ENCODE peak calls at places on chromosome 13, in four cellular contexts. One of them, this sample, is unnamed.

GRCh38 chr13:113083402-113084061 is 22.1 kb upstream of the F7 start:
- DNase-seq in coronary artery: no peak
- DNase-seq in A549: peak
- DNase-seq in HFFc6: no peak
- DNase-seq in this sample: no peak

GRCh38 chr13:114116734-114117133 is 15.7 kb downstream of the RASA3 start:
- DNase-seq in HFFc6: no peak
- DNase-seq in A549: no peak
- DNase-seq in coronary artery: no peak
- DNase-seq in this sample: no peak

GRCh38 chr13:98092888-98093287 is 50.0 kb upstream of the FARP1 start:
- DNase-seq in coronary artery: no peak
- DNase-seq in A549: no peak
- DNase-seq in HFFc6: no peak
- DNase-seq in this sample: no peak

GRCh38 chr13:108919036-108919907 is 289.9 kb downstream of the MYO16 start:
- DNase-seq in A549: peak
- DNase-seq in HFFc6: no peak
- DNase-seq in coronary artery: no peak
- DNase-seq in this sample: no peak

GRCh38 chr13:41428155-41428554 is 29.2 kb upstream of the RGCC start:
- DNase-seq in A549: no peak
- DNase-seq in coronary artery: no peak
- DNase-seq in HFFc6: no peak
- DNase-seq in this sample: no peak

GRCh38 chr13:79779061-79779460 is 298.1 kb downstream of the NDFIP2 start:
- DNase-seq in HFFc6: no peak
- DNase-seq in A549: no peak
- DNase-seq in coronary artery: no peak
- DNase-seq in this sample: no peak

GRCh38 chr13:91142572-91142971 is 204.9 kb upstream of the MIR17HG start:
- DNase-seq in HFFc6: no peak
- DNase-seq in A549: peak
- DNase-seq in coronary artery: no peak
- DNase-seq in this sample: no peak

GRCh38 chr13:113903361-113903760 is 39.5 kb upstream of the GAS6 start:
- DNase-seq in A549: no peak
- DNase-seq in HFFc6: peak
- DNase-seq in coronary artery: peak
- DNase-seq in this sample: no peak

GRCh38 chr13:46507978-46508377 is 45.0 kb upstream of the LRCH1 start:
- DNase-seq in HFFc6: no peak
- DNase-seq in coronary artery: no peak
- DNase-seq in A549: no peak
- DNase-seq in this sample: no peak

GRCh38 chr13:35478384-35479222 is 2.1 kb upstream of the MAB21L1 start:
- DNase-seq in A549: no peak
- DNase-seq in coronary artery: no peak
- DNase-seq in HFFc6: no peak
- DNase-seq in this sample: no peak

GRCh38 chr13:30905932-30906383 is at the start of gene MEDAG:
- DNase-seq in A549: no peak
- DNase-seq in coronary artery: peak
- DNase-seq in HFFc6: no peak
- DNase-seq in this sample: no peak

GRCh38 chr13:47146991-47147783 is 250.3 kb upstream of the HTR2A start:
- DNase-seq in coronary artery: no peak
- DNase-seq in A549: no peak
- DNase-seq in HFFc6: no peak
- DNase-seq in this sample: no peak

GRCh38 chr13:97202761-97203160 is 19.4 kb upstream of the MBNL2 start:
- DNase-seq in HFFc6: no peak
- DNase-seq in A549: no peak
- DNase-seq in coronary artery: no peak
- DNase-seq in this sample: no peak

GRCh38 chr13:92407858-92408257 is 818.7 kb upstream of the GPC6 start:
- DNase-seq in coronary artery: no peak
- DNase-seq in HFFc6: no peak
- DNase-seq in A549: no peak
- DNase-seq in this sample: no peak

GRCh38 chr13:69857188-69857821 is 250.3 kb upstream of the ATXN8OS start:
- DNase-seq in A549: peak
- DNase-seq in HFFc6: peak
- DNase-seq in coronary artery: no peak
- DNase-seq in this sample: no peak

GRCh38 chr13:63381078-63381859 is 1965.6 kb upstream of the PCDH20 start:
- DNase-seq in coronary artery: no peak
- DNase-seq in HFFc6: no peak
- DNase-seq in A549: no peak
- DNase-seq in this sample: no peak

GRCh38 chr13:98548230-98548629 is 28.7 kb downstream of the STK24 start:
- DNase-seq in coronary artery: no peak
- DNase-seq in HFFc6: no peak
- DNase-seq in A549: no peak
- DNase-seq in this sample: no peak

GRCh38 chr13:33022986-33023385 is 6.8 kb downstream of the KL start:
- DNase-seq in coronary artery: no peak
- DNase-seq in HFFc6: no peak
- DNase-seq in A549: no peak
- DNase-seq in this sample: no peak

GRCh38 chr13:84239032-84239431 is 356.8 kb upstream of the SLITRK1 start:
- DNase-seq in A549: no peak
- DNase-seq in HFFc6: no peak
- DNase-seq in coronary artery: no peak
- DNase-seq in this sample: no peak

DNA sequence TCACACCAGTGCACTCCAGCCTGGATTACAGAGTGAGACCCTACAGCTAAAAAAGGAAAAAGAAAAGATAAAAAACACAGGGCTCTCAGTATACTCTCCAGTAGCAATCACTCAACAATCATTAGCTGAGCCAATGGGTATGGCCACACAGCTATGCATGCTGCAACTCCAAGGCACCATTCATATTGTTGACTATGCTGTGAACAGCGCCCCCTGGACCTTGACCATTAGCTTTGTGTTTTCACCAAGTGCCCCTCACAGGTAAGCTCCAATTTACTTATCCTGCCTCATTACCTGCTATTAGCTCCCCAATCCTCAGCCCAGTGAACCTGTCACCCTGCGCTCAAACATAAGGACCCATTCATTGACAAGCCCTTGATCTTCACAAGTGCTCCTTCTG is 35.8 kb downstream of the ZIC5 start:
- DNase-seq in HFFc6: no peak
- DNase-seq in A549: no peak
- DNase-seq in coronary artery: no peak
- DNase-seq in this sample: no peak
- TF ChIP-seq CTCF in HFFc6: peak
- TF ChIP-seq CTCF in A549: no peak
- TF ChIP-seq CTCF in coronary artery: no peak
- TF ChIP-seq CTCF in this sample: no peak

DNA sequence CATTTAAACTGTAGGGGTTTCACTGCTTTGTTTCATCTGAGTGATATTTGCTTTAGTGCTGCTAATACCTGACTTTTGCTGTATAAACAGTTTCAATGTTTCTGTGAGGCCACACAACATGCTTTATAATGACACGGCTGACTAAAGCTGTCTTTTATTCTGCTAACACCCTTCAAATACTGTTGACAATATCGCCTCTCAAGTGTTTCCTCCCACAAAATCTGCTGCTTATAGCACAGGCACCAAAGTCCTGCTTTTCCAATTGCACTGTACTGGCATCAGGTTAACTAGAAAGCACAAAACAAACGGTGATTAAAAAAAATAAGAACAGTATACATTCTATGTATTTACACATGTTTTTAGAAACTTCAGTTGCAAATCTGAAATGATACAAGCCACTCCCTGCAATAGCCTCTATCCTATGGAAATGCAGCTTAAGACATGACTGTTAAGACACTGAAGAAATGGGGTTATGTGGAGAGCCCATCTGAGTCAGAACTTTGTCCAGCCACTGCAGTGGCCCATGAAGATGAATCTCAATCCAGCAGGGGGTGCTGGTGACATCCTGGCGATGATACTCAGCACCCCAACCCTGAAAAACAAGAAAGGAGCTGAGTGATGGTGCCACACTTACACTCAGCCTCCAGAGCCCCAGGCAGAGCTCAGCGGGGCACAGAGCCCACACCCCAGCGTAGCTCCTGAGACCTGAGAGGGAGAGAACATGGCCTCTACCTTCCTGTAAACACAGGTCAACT is 29.4 kb downstream of the RFXAP start:
- DNase-seq in coronary artery: no peak
- DNase-seq in A549: peak
- DNase-seq in HFFc6: no peak
- DNase-seq in this sample: peak
- TF ChIP-seq CTCF in coronary artery: no peak
- TF ChIP-seq CTCF in A549: no peak
- TF ChIP-seq CTCF in HFFc6: peak
- TF ChIP-seq CTCF in this sample: peak

DNA sequence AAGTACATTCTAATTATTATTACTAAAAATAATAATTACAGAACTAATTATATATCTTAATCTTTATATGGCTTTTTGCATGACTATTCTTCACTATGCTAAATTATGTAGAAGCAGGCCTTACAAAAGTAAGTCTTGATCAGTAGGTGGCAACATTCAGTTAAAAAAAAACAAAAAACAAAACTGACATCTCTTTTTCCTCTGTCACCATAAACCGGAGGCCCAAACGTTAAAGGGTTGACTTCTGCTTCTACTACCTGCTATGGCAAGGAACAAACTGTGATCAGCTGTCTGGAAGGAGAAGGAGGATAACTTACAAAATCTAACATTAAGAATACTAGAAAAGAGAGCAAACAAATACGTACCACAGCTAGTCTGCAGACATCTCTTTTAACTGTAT is 1525.6 kb downstream of the SLITRK1 start:
- DNase-seq in A549: peak
- DNase-seq in coronary artery: no peak
- DNase-seq in HFFc6: peak
- DNase-seq in this sample: no peak
- TF ChIP-seq CTCF in A549: no peak
- TF ChIP-seq CTCF in coronary artery: no peak
- TF ChIP-seq CTCF in HFFc6: peak
- TF ChIP-seq CTCF in this sample: no peak

GRCh38 chr13:71290963-71291937 is 575.8 kb downstream of the DACH1 start:
- DNase-seq in HFFc6: no peak
- DNase-seq in coronary artery: no peak
- DNase-seq in A549: peak
- DNase-seq in this sample: peak

GRCh38 chr13:71285700-71286099 is 581.3 kb downstream of the DACH1 start:
- DNase-seq in coronary artery: no peak
- DNase-seq in A549: no peak
- DNase-seq in HFFc6: no peak
- DNase-seq in this sample: peak
- TF ChIP-seq CTCF in coronary artery: no peak
- TF ChIP-seq CTCF in A549: no peak
- TF ChIP-seq CTCF in HFFc6: no peak
- TF ChIP-seq CTCF in this sample: no peak

This sample was measured in Calu3.